ENCODE peak calls at places on chromosomes 13 and 19, in six cellular contexts. Y is stimulated activated CD4-positive, alpha-beta T cell treated with anti-CD3 and anti-CD28 coated beads, Interleukin-1b, Interleukin-23, amount 100 ng/mL, for 1 hour; F is effector CD4-positive, alpha-beta T cell; I is GM13977; C is activated naive CD8-positive, alpha-beta T cell treated with anti-CD3 and anti-CD28 coated beads, Interleukin-2, amount 50 U/mL, for 16 hours; B is AG09319. K is an unnamed sample.

GRCh38 chr13:50740052-50740741 is 103.3 kb downstream of the DLEU7 start:
- DNase-seq in Y (no peak), F (no peak), I (no peak), C (no peak), B (peak), K (peak)

GRCh38 chr19:15629003-15629880 is 11.5 kb upstream of the CYP4F3 start:
- DNase-seq in Y (peak), F (peak), I (peak), C (peak), B (peak), K (peak)

GRCh38 chr13:28558126-28558525 is 63.2 kb upstream of the FLT1 start:
- DNase-seq in Y (no peak), F (no peak), I (no peak), C (no peak), B (peak), K (peak)

GRCh38 chr13:99314640-99315176 is 7.5 kb upstream of the GPR183 start:
- DNase-seq in Y (no peak), F (peak), I (no peak), C (peak), B (no peak), K (no peak)

GRCh38 chr13:92807343-92807742 is 419.3 kb upstream of the GPC6 start:
- DNase-seq in Y (no peak), F (no peak), I (no peak), C (no peak), B (no peak), K (no peak)

GRCh38 chr13:23986619-23987018 is 89.3 kb upstream of the C1QTNF9B start:
- DNase-seq in Y (no peak), F (no peak), I (no peak), C (no peak), B (peak), K (peak)

GRCh38 chr19:10288662-10289166 is 1.0 kb upstream of the ICAM5 start:
- DNase-seq in Y (no peak), F (no peak), I (peak), C (no peak), B (no peak), K (no peak)

GRCh38 chr19:40420766-40421467 is 4.9 kb downstream of the SERTAD1 start:
- DNase-seq in Y (peak), F (peak), I (peak), C (peak), B (peak), K (peak)

GRCh38 chr13:51244637-51245405 is 22.6 kb downstream of the FAM124A start:
- DNase-seq in Y (no peak), F (no peak), I (no peak), C (no peak), B (no peak), K (no peak)

GRCh38 chr19:53980553-53981407 is 10.7 kb upstream of the CACNG6 start:
- DNase-seq in Y (no peak), F (no peak), I (no peak), C (no peak), B (no peak), K (no peak)

GRCh38 chr13:31038834-31039552 is 106.5 kb downstream of the TEX26 start:
- DNase-seq in Y (no peak), F (no peak), I (peak), C (no peak), B (no peak), K (no peak)

GRCh38 chr19:16088985-16089846 is 12.9 kb downstream of the TPM4 start:
- DNase-seq in Y (no peak), F (no peak), I (no peak), C (no peak), B (no peak), K (no peak)

GRCh38 chr13:46317120-46317519 is 69.9 kb downstream of the RUBCNL start:
- DNase-seq in Y (no peak), F (no peak), I (no peak), C (no peak), B (no peak), K (no peak)

GRCh38 chr19:55368701-55369563 is 1.3 kb downstream of the IL11 start:
- DNase-seq in Y (no peak), F (no peak), I (peak), C (no peak), B (no peak), K (no peak)